ENCODE peak calls at places on chromosomes 3 and 15, in four cellular contexts. One of them, this sample, is unnamed.

GRCh38 chr3:196274585-196274984 is 12.9 kb downstream of the PCYT1A start:
- DNase-seq in IMR-90: peak
- DNase-seq in K562: peak
- DNase-seq in endothelial cell of umbilical vein: no peak
- DNase-seq in this sample: peak

GRCh38 chr15:52095597-52096262 is 16.8 kb downstream of the BCL2L10 start:
- DNase-seq in IMR-90: peak
- DNase-seq in K562: no peak
- DNase-seq in endothelial cell of umbilical vein: peak
- DNase-seq in this sample: no peak

GRCh38 chr3:43727930-43728329 is 37.2 kb downstream of the ABHD5 start:
- DNase-seq in IMR-90: peak
- DNase-seq in K562: no peak
- DNase-seq in endothelial cell of umbilical vein: no peak
- DNase-seq in this sample: no peak

GRCh38 chr3:10804183-10804648 is 11.8 kb upstream of the SLC6A11 start:
- DNase-seq in IMR-90: no peak
- DNase-seq in K562: no peak
- DNase-seq in endothelial cell of umbilical vein: no peak
- DNase-seq in this sample: no peak

GRCh38 chr15:26838742-26839460 is 28.0 kb upstream of the GABRA5 start:
- DNase-seq in IMR-90: no peak
- DNase-seq in K562: peak
- DNase-seq in endothelial cell of umbilical vein: no peak
- DNase-seq in this sample: no peak

GRCh38 chr15:58229297-58229768 is 91.2 kb downstream of the AQP9 start:
- DNase-seq in IMR-90: peak
- DNase-seq in K562: peak
- DNase-seq in endothelial cell of umbilical vein: no peak
- DNase-seq in this sample: no peak

GRCh38 chr3:152021951-152022461 is 148.6 kb downstream of the SUCNR1 start:
- DNase-seq in IMR-90: peak
- DNase-seq in K562: no peak
- DNase-seq in endothelial cell of umbilical vein: peak
- DNase-seq in this sample: peak

GRCh38 chr3:143901105-143901504 is 52.8 kb upstream of the SLC9A9 start:
- DNase-seq in IMR-90: peak
- DNase-seq in K562: no peak
- DNase-seq in endothelial cell of umbilical vein: peak
- DNase-seq in this sample: no peak

GRCh38 chr3:128709038-128709437 is 16.9 kb upstream of the RAB7A start:
- DNase-seq in IMR-90: no peak
- DNase-seq in K562: no peak
- DNase-seq in endothelial cell of umbilical vein: no peak
- DNase-seq in this sample: no peak

GRCh38 chr3:63909431-63909830 is 2.8 kb downstream of the SCAANT1 start:
- DNase-seq in IMR-90: peak
- DNase-seq in K562: no peak
- DNase-seq in endothelial cell of umbilical vein: no peak
- DNase-seq in this sample: no peak

GRCh38 chr3:36229496-36229895 is 150.8 kb upstream of the STAC start:
- DNase-seq in IMR-90: no peak
- DNase-seq in K562: no peak
- DNase-seq in endothelial cell of umbilical vein: no peak
- DNase-seq in this sample: no peak

GRCh38 chr15:63323798-63324651 is 46.6 kb downstream of the APH1B start:
- DNase-seq in IMR-90: no peak
- DNase-seq in K562: no peak
- DNase-seq in endothelial cell of umbilical vein: no peak
- DNase-seq in this sample: no peak
- TF ChIP-seq FOS in IMR-90: no peak
- TF ChIP-seq FOS in K562: no peak
- TF ChIP-seq FOS in endothelial cell of umbilical vein: no peak
- TF ChIP-seq FOS in this sample: no peak

DNA sequence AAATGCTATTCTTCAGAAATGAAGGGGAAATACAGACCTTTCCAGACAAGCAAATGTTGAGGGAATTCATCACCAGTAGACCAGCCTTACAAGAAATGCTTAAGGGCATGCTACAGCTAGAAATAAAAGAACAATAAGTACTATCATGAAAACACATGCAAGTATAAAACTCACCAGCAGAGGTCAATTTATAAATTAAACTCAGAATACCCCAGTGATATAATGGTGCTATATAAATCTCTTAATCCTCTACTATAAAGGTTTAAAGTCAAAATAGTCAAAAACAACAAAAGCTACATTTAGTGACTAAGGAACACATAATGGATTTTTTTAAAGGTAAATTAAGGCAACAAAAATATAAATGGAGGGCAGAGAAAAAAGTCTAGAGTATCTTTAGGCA is 142.5 kb downstream of the CPNE4 start:
- DNase-seq in IMR-90: no peak
- DNase-seq in K562: no peak
- DNase-seq in endothelial cell of umbilical vein: no peak
- DNase-seq in this sample: no peak
- TF ChIP-seq CTCF in IMR-90: no peak
- TF ChIP-seq CTCF in K562: no peak
- TF ChIP-seq CTCF in endothelial cell of umbilical vein: no peak
- TF ChIP-seq CTCF in this sample: no peak

DNA sequence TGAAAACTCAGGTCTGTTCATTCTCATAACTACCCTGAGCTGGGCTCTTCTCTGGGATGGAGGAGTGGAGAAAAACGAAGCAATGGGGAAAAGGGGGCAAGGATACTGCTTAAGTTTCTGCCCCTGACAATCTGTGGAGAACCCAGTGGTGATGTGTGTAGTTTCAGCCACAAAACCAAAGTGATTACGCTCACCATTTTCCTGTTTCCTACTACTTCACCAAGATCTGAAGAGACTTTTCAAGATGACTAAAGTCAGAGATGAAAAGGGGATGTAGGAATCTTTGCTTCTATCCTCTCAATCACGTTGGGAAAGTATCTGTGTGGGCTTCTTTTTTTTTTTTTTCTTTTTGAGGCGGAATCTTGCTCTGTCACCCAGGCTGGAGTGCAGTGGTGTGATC is 8.3 kb upstream of the UBE2E1 start:
- DNase-seq in IMR-90: no peak
- DNase-seq in K562: no peak
- DNase-seq in endothelial cell of umbilical vein: no peak
- DNase-seq in this sample: peak
- TF ChIP-seq FOS in IMR-90: no peak
- TF ChIP-seq FOS in K562: no peak
- TF ChIP-seq FOS in endothelial cell of umbilical vein: no peak
- TF ChIP-seq FOS in this sample: no peak

GRCh38 chr3:13687409-13687989 is 138.6 kb downstream of the FBLN2 start:
- DNase-seq in IMR-90: no peak
- DNase-seq in K562: no peak
- DNase-seq in endothelial cell of umbilical vein: no peak
- DNase-seq in this sample: no peak
- TF ChIP-seq CTCF in IMR-90: no peak
- TF ChIP-seq CTCF in K562: no peak
- TF ChIP-seq CTCF in endothelial cell of umbilical vein: no peak
- TF ChIP-seq CTCF in this sample: no peak

GRCh38 chr15:83206971-83207621 is 527 bp downstream of the HDGFL3 start:
- DNase-seq in IMR-90: no peak
- DNase-seq in K562: peak
- DNase-seq in endothelial cell of umbilical vein: peak
- DNase-seq in this sample: no peak

GRCh38 chr15:83204697-83205096 is 2.9 kb downstream of the HDGFL3 start:
- DNase-seq in IMR-90: no peak
- DNase-seq in K562: no peak
- DNase-seq in endothelial cell of umbilical vein: peak
- DNase-seq in this sample: no peak

GRCh38 chr15:83206387-83206970 is 1.1 kb downstream of the HDGFL3 start:
- DNase-seq in IMR-90: no peak
- DNase-seq in K562: no peak
- DNase-seq in endothelial cell of umbilical vein: no peak
- DNase-seq in this sample: no peak

GRCh38 chr15:83207622-83208356 is at the start of gene HDGFL3:
- DNase-seq in IMR-90: peak
- DNase-seq in K562: peak
- DNase-seq in endothelial cell of umbilical vein: peak
- DNase-seq in this sample: no peak

DNA sequence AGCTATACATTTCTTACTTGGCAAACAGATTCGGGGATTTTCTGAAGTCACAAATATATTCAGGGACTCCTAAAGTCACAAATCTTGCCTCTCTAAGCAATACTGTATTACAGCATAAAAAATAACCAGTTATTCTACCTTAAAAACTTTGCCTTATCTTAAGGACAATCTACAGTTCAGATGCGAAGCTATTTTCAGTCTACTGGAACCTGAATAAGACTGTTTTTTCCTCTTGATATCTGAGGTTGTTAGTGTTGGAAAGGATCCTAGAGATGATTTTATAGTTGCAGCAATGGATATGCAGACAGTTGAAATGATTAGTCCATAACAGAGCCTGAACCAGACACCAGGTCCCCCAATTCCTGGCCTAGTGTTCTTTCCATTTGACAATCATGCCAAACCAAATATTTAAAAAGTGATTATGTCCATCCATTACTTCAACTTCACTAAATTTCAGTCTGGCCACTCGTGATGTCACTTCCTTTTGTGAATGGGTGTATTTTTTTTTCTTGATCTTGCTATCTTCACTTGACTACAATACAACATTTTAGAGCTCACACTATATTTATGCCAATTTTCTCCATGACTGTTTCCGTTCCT is 1.8 kb downstream of the HDGFL3 start:
- DNase-seq in IMR-90: peak
- DNase-seq in K562: no peak
- DNase-seq in endothelial cell of umbilical vein: peak
- DNase-seq in this sample: no peak
- TF ChIP-seq FOS in IMR-90: no peak
- TF ChIP-seq FOS in K562: no peak
- TF ChIP-seq FOS in endothelial cell of umbilical vein: peak
- TF ChIP-seq FOS in this sample: no peak

DNA sequence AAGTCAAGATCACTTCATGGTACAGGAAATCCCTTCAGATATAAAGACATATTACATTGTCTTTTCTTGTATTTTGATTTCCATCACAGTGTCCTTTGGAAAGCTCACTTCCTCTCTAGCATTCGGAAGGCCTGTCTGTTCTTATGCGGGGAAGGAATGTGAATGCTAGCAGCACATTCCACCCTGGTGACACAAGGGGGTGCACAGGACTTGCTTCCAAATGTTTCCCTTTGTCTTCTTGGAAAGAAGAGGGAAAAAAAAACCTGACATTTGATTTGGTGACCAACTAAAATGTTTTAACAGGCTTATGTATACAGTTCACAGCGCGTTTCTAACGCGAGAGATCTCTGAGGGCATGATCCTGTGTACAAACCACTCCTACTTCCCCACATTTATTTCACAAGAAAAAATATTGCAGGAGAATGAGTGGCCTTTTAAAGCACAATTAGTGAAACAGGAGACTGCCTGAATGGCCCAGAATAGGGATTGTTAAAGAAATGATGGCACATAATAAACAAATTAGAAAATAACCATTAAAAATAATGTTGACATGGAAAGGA is 107.5 kb upstream of the FXR1 start:
- DNase-seq in IMR-90: peak
- DNase-seq in K562: no peak
- DNase-seq in endothelial cell of umbilical vein: peak
- DNase-seq in this sample: no peak
- TF ChIP-seq CTCF in IMR-90: no peak
- TF ChIP-seq CTCF in K562: peak
- TF ChIP-seq CTCF in endothelial cell of umbilical vein: peak
- TF ChIP-seq CTCF in this sample: no peak

DNA sequence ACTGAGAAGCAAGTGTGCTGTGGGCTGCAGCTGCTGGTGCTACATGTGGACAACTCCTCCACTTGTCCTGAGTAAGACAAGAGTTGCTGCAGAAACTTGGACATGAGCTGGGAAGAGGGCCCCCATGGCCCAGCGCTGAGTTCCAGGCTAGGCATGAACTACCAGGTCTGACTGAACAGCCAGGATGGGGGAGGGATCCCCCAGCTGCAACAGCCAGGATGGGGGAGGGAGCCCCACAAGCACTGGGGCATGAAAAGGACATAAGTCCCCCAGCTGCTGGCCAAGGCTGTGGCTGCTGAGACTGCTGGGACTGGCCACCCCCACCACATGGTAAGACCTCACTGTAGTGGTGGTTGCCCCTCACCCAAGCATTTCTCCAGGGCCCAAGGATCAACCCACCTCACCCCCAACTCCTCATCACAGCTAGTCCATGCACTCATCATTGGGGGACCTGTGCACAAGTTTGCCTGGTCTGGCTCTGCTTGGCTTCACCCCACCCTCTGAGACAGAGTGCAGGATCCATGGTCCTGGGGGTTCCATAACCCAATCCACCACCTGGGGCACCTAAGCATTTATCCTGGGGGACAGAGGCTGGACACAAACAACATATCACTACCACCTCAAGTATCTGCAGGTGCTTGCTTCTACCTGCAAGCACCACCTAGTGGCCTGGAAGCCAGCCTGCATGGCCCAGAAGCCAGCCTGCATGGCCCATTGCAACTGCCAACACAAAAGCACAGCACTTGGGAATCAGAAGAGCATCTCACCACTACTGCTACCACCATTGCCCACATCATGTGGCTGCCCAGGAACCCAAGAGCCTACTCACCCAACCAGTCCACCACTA is 84.5 kb upstream of the STT3B start:
- DNase-seq in IMR-90: peak
- DNase-seq in K562: no peak
- DNase-seq in endothelial cell of umbilical vein: peak
- DNase-seq in this sample: no peak
- TF ChIP-seq FOS in IMR-90: no peak
- TF ChIP-seq FOS in K562: no peak
- TF ChIP-seq FOS in endothelial cell of umbilical vein: no peak
- TF ChIP-seq FOS in this sample: no peak

DNA sequence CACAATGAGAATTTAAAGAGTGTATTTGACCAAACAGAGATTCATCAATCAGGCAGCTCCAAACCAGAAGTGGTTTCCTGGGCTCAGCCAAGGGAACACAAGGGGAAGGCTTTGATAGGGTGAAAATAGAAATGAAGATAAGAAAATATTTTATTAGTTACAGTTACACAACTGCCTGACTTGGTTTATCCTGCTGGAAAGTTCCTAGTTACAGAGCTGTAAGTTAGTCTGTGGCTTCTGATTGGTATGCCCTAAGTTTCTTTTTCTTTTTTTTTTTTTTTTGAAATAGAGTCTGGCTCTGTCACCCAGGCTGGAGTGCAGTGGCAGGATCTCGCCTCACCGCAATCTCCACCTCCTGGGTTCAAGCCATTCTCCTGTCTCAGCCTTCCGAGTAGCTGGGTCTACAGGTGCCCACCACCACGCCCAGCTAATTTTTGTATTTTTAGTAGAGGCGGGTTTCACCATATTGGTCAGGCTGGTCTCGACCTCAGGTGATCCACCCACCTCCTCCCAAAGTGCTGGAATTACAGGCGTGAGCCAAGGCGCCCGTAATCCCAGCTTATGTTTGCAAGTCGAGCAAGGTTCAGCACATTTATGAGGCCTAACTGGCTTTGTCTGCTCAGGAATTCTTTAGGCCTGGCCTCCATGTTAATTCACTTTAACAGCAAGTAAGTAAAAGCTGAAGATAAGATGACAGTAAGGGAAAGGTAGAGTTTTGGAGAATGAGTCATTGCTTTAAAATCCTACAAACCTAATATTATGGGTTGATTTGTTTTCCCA is 24.4 kb downstream of the SIDT1 start:
- DNase-seq in IMR-90: no peak
- DNase-seq in K562: no peak
- DNase-seq in endothelial cell of umbilical vein: no peak
- DNase-seq in this sample: no peak
- TF ChIP-seq CTCF in IMR-90: no peak
- TF ChIP-seq CTCF in K562: no peak
- TF ChIP-seq CTCF in endothelial cell of umbilical vein: no peak
- TF ChIP-seq CTCF in this sample: no peak